ENCODE peak calls at places on chromosomes 2 and 18, in eight cellular contexts. U is endothelial cell, Y is A549, E is MM.1S, N is upper lobe of right lung, F is pancreas, I is thoracic aorta, L is ascending aorta. J is an unnamed sample.

GRCh38 chr18:55038162-55038561 is 78.9 kb upstream of the CCDC68 start:
- DNase-seq in I (no peak), N (no peak), U (no peak), L (no peak), Y (no peak), E (no peak), F (no peak), J (no peak)

GRCh38 chr2:177147093-177147694 is 65.4 kb upstream of the HNRNPA3 start:
- DNase-seq in I (no peak), U (no peak), Y (peak; percentile 69), L (no peak), E (peak; percentile 69), N (no peak), F (no peak), J (peak; percentile 50)

GRCh38 chr2:66930499-66931165 is 466.5 kb upstream of the ETAA1 start:
- DNase-seq in F (no peak), I (no peak), L (no peak), E (no peak), U (no peak), N (no peak), Y (no peak), J (no peak)

GRCh38 chr2:138814123-138814883 is 34.1 kb upstream of the NXPH2 start:
- DNase-seq in E (peak; percentile 14), F (no peak), I (no peak), L (no peak), U (no peak), N (no peak), Y (peak; percentile 18), J (no peak)

GRCh38 chr2:230226090-230226551 is 585 bp downstream of the SP140 start:
- DNase-seq in L (no peak), U (no peak), Y (no peak), F (no peak), E (peak; percentile 54), I (no peak), N (no peak), J (peak; percentile 59)

GRCh38 chr2:147331790-147332419 is 512.9 kb upstream of the ACVR2A start:
- DNase-seq in L (no peak), I (no peak), F (no peak), E (peak; percentile 87), U (peak; percentile 53), N (no peak), Y (peak; percentile 11), J (peak; percentile 31)

GRCh38 chr2:160940699-160941098 is 219.5 kb upstream of the TANK start:
- DNase-seq in I (no peak), E (peak; percentile 90), L (no peak), Y (no peak), F (no peak), N (no peak), U (no peak), J (peak; percentile 12)

GRCh38 chr2:229485782-229486181 is 214.7 kb upstream of the PID1 start:
- DNase-seq in U (no peak), N (no peak), F (no peak), E (no peak), L (no peak), Y (no peak), I (no peak), J (no peak)

GRCh38 chr2:219298759-219299371 is 10.3 kb downstream of the PTPRN start:
- DNase-seq in Y (peak; percentile 73), F (peak; percentile 81), L (no peak), E (peak; percentile 77), N (peak; percentile 90), I (peak; percentile 65), U (peak; percentile 94), J (peak; percentile 94)

GRCh38 chr2:101234169-101234938 is 18.3 kb upstream of the CNOT11 start:
- DNase-seq in N (no peak), Y (no peak), I (no peak), F (peak; percentile 58), L (no peak), E (no peak), U (no peak), J (no peak)

GRCh38 chr2:71940695-71941094 is 207.0 kb downstream of the CYP26B1 start:
- DNase-seq in L (no peak), U (no peak), I (no peak), E (no peak), F (no peak), Y (no peak), N (peak; percentile 36), J (no peak)

GRCh38 chr18:22223263-22223960 is 54.0 kb downstream of the GATA6 start:
- DNase-seq in F (peak; percentile 22), I (peak; percentile 87), E (no peak), N (peak; percentile 93), Y (peak; percentile 84), L (peak; percentile 78), U (no peak), J (no peak)

GRCh38 chr2:159516241-159516758 is 100.0 kb downstream of the BAZ2B start:
- DNase-seq in F (peak; percentile 15), Y (peak; percentile 67), I (no peak), N (no peak), U (no peak), L (no peak), E (peak; percentile 88), J (peak; percentile 36)

GRCh38 chr2:18690342-18690741 is 101.0 kb upstream of the NT5C1B start:
- DNase-seq in U (peak; percentile 39), L (no peak), N (no peak), F (no peak), Y (peak; percentile 16), I (no peak), E (no peak), J (no peak)

GRCh38 chr2:158900345-158900744 is 68.1 kb upstream of the TANC1 start:
- DNase-seq in F (no peak), I (no peak), Y (no peak), U (no peak), L (no peak), N (no peak), E (no peak), J (no peak)

GRCh38 chr18:44130365-44130942 is 550.2 kb upstream of the SETBP1 start:
- DNase-seq in L (no peak), F (no peak), N (no peak), Y (peak; percentile 14), I (no peak), E (peak; percentile 39), U (peak; percentile 51), J (peak; percentile 23)

GRCh38 chr18:67600181-67600631 is 83.7 kb upstream of the DSEL start:
- DNase-seq in Y (no peak), L (no peak), N (no peak), I (no peak), U (no peak), F (no peak), E (no peak), J (no peak)

GRCh38 chr2:240631561-240632290 is 6.4 kb downstream of the GPR35 start:
- DNase-seq in I (no peak), L (no peak), F (no peak), N (peak; percentile 45), U (no peak), E (no peak), Y (no peak), J (no peak)

GRCh38 chr18:34203866-34204265 is 20.8 kb downstream of the NOL4 start:
- DNase-seq in L (no peak), E (no peak), I (no peak), Y (no peak), N (no peak), F (no peak), U (no peak), J (no peak)

GRCh38 chr2:104901037-104901851 is 47.3 kb downstream of the POU3F3 start:
- DNase-seq in I (no peak), F (peak; percentile 28), N (no peak), E (no peak), L (no peak), U (no peak), Y (no peak), J (no peak)

GRCh38 chr18:35691625-35692024 is 110.1 kb downstream of the GALNT1 start:
- DNase-seq in Y (no peak), F (no peak), L (no peak), I (no peak), N (no peak), E (no peak), U (no peak), J (no peak)

GRCh38 chr2:76445880-76446279 is 735.2 kb upstream of the GCFC2 start:
- DNase-seq in I (no peak), Y (no peak), L (no peak), F (no peak), U (no peak), N (no peak), E (no peak), J (no peak)

DNA sequence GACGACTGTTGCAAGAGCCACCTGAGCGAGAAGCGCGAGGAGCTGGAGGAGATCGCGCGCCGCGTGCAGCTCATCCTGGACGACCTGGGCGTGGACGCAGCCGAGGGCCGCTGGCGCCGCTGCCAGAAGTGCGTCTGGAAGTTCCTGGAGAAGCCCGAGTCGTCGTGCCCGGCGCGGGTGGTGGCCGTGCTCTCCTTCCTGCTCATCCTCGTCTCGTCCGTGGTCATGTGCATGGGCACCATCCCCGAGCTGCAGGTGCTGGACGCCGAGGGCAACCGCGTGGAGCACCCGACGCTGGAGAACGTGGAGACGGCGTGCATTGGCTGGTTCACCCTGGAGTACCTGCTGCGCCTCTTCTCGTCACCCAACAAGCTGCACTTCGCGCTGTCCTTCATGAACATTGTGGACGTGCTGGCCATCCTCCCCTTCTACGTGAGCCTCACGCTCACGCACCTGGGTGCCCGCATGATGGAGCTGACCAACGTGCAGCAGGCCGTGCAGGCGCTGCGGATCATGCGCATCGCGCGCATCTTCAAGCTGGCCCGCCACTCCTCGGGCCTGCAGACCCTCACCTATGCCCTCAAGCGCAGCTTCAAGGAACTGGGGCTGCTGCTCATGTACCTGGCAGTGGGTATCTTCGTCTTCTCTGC is 1.2 kb downstream of the KCNF1 start:
- DNase-seq in L (no peak), N (peak; percentile 56), U (no peak), I (no peak), Y (no peak), E (no peak), F (no peak), J (no peak)
- TF ChIP-seq CTCF in L (no peak), N (no peak), U (no peak), I (no peak), Y (no peak), E (no peak), F (no peak), J (no peak)

GRCh38 chr2:86489542-86489941 is 48.4 kb downstream of the KDM3A start:
- DNase-seq in L (no peak), E (no peak), Y (no peak), U (no peak), F (no peak), N (no peak), I (no peak), J (no peak)
- TF ChIP-seq CTCF in L (no peak), E (no peak), Y (no peak), U (no peak), F (no peak), N (no peak), I (no peak), J (no peak)

GRCh38 chr18:63443820-63444219 is 21.5 kb upstream of the VPS4B start:
- DNase-seq in Y (no peak), N (no peak), E (no peak), L (no peak), F (no peak), I (no peak), U (no peak), J (no peak)
- TF ChIP-seq CTCF in Y (no peak), N (no peak), E (no peak), L (no peak), F (no peak), I (no peak), U (no peak), J (no peak)

DNA sequence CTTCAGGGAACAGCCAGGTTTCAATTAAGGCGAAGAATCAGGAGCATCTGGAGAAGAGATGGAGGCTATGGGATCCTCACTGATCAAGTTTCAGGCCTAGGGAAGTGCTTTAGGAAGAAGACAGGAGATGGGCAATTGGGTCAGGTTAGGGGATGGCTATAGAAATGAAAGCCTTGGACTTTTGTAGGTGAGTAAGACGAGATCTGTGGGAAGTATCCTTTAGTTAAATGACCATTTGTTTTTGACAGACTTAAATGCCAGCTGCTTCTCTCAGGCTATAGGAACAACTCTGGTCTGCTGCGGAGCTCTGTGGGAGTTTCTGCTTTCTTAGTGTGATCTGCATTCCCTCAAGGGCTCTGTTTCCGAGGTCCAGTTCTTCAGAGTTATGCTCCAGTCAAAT is 60.4 kb downstream of the DIS3L2 start:
- DNase-seq in Y (no peak), N (no peak), E (no peak), U (no peak), L (no peak), F (no peak), I (no peak), J (no peak)
- TF ChIP-seq CTCF in Y (no peak), N (no peak), E (no peak), U (no peak), L (no peak), F (no peak), I (no peak), J (no peak)